ENCODE peak calls at places on chromosomes 4 and X, in six cellular contexts. P is mesendoderm, G is neuronal stem cell, H is mesenchymal stem cell, X is IMR-90, S is H1. Z is an unnamed sample.

GRCh38 chrX:115030635-115031034 is 13.2 kb upstream of the IL13RA2 start:
- DNase-seq in P (no peak), G (no peak), S (no peak), X (no peak), H (no peak), Z (no peak)

GRCh38 chr4:24594887-24595286 is 10.5 kb upstream of the DHX15 start:
- DNase-seq in S (no peak), G (no peak), X (peak; percentile 74), P (no peak), H (no peak), Z (no peak)

GRCh38 chrX:65035451-65035779 is 59.2 kb upstream of the ZC4H2 start:
- DNase-seq in P (no peak), H (no peak), X (peak; percentile 21), S (peak; percentile 0), G (no peak), Z (no peak)

GRCh38 chr4:41044165-41044564 is 170.2 kb downstream of the APBB2 start:
- DNase-seq in X (no peak), S (no peak), G (no peak), P (no peak), H (no peak), Z (no peak)

GRCh38 chrX:37361596-37361995 is 12.4 kb downstream of the PRRG1 start:
- DNase-seq in X (peak; percentile 14), S (no peak), H (peak; percentile 11), G (no peak), P (no peak), Z (no peak)

GRCh38 chr4:76459291-76459723 is 24.3 kb downstream of the SHROOM3 start:
- DNase-seq in S (peak; percentile 88), P (peak; percentile 99), X (peak; percentile 22), H (peak; percentile 71), G (peak; percentile 97), Z (peak; percentile 80)

GRCh38 chr4:6476893-6477292 is 4.5 kb upstream of the PPP2R2C start:
- DNase-seq in S (no peak), X (no peak), G (no peak), P (no peak), H (no peak), Z (peak; percentile 15)

GRCh38 chrX:79268788-79269187 is 98.3 kb downstream of the ITM2A start:
- DNase-seq in P (no peak), S (no peak), X (no peak), H (no peak), G (no peak), Z (no peak)

GRCh38 chr4:38949416-38950051 is 81.9 kb downstream of the FAM114A1 start:
- DNase-seq in H (peak; percentile 58), G (no peak), P (peak; percentile 18), X (peak; percentile 70), S (no peak), Z (no peak)

GRCh38 chr4:78480286-78480685 is 71.3 kb upstream of the ANXA3 start:
- DNase-seq in X (no peak), H (no peak), G (no peak), P (no peak), S (no peak), Z (no peak)

GRCh38 chrX:28058906-28059305 is 77.7 kb upstream of the DCAF8L1 start:
- DNase-seq in H (peak; percentile 10), X (peak; percentile 26), S (no peak), P (no peak), G (no peak), Z (no peak)

GRCh38 chrX:23317799-23318724 is 16.6 kb upstream of the PTCHD1 start:
- DNase-seq in P (peak; percentile 59), X (no peak), S (no peak), G (no peak), H (no peak), Z (peak; percentile 80)

GRCh38 chrX:56978172-56978571 is 17.2 kb downstream of the SPIN3 start:
- DNase-seq in X (peak; percentile 44), S (no peak), G (no peak), P (peak; percentile 62), H (peak; percentile 30), Z (peak; percentile 35)

DNA sequence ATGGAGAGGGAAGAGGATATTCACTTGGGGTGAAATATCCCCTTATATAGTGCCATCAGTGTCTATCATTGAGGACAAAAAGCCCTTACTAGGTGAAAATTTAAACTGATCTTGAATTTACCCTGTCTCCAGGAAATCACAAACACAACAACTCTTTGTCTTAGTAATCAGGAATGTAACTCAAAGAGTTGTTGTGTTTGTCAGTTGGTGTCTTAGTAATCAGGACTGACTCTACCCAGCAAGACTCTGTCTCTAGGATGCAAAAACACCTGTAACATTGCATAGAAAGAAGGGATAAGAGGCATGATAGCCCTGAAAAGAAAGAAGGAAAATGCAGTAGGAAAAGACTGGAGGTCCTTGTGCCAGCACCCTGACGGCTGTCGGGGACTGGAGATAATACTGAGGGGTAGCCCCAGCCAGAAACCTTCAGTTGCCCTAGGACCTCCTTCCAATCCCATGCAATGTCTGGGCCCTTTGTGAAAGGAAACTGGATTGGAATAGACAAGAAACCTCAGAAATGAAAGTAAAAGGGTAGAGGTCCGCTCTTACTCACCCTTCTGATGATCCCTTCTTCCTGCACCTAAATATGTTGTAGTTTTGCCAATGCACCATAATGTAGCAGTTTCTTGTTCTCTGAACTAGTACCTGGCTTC is 45.3 kb downstream of the HMGB2 start:
- DNase-seq in S (no peak), P (no peak), X (no peak), H (peak; percentile 13), G (no peak), Z (no peak)
- H2BK15ac ChIP-seq in S (no peak overlapping the region), P (no peak overlapping the region), X (no peak overlapping the region), H (no peak overlapping the region), G (no peak overlapping the region), Z (no peak overlapping the region)

DNA sequence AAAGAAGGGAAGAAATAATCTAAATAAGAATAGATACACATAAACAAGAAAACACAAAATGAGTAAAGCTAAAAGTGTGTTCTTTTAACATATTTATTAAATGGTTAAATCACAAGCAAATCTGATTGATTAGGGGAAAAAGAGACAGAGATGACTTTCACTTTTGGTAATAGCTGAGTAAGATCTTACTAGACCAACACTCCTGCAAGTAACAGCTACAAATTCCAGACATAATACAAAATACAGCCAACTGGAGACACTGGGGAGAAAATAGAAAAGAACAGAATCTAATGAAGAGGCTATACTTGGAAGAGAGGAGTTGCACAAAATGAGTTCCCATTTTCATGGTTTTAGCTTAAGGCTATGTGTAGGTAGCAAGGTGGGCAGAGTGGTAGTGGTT is 33.6 kb downstream of the OR13H1 start:
- DNase-seq in P (no peak), H (no peak), X (no peak), S (no peak), G (no peak), Z (no peak)
- H3K4me2 ChIP-seq in P (no peak overlapping the region), H (peak overlapping the region; percentile 56), X (no peak overlapping the region), S (peak overlapping the region; percentile 73), G (no peak overlapping the region), Z (peak overlapping the region; percentile 92)

GRCh38 chrX:42680651-42681050 is 97.3 kb downstream of the PPP1R2C start:
- DNase-seq in S (peak; percentile 10), G (peak; percentile 1), P (peak; percentile 6), H (peak; percentile 16), X (no peak), Z (peak; percentile 53)
- H4K8ac ChIP-seq in S (no peak overlapping the region), G (no peak overlapping the region), P (no peak overlapping the region), H (no peak overlapping the region), X (no peak overlapping the region), Z (no peak overlapping the region)

GRCh38 chrX:20988804-20989203 is 385.4 kb upstream of the CNKSR2 start:
- DNase-seq in P (no peak), G (no peak), X (no peak), H (no peak), S (no peak), Z (no peak)

GRCh38 chrX:20988118-20988517 is 386.1 kb upstream of the CNKSR2 start:
- DNase-seq in H (peak; percentile 20), X (no peak), P (no peak), G (no peak), S (no peak), Z (no peak)

GRCh38 chrX:20989361-20989760 is 384.9 kb upstream of the CNKSR2 start:
- DNase-seq in P (no peak), H (no peak), X (no peak), G (no peak), S (no peak), Z (no peak)
- H2BK15ac ChIP-seq in P (no peak overlapping the region), H (no peak overlapping the region), X (no peak overlapping the region), G (no peak overlapping the region), S (no peak overlapping the region), Z (no peak overlapping the region)

DNA sequence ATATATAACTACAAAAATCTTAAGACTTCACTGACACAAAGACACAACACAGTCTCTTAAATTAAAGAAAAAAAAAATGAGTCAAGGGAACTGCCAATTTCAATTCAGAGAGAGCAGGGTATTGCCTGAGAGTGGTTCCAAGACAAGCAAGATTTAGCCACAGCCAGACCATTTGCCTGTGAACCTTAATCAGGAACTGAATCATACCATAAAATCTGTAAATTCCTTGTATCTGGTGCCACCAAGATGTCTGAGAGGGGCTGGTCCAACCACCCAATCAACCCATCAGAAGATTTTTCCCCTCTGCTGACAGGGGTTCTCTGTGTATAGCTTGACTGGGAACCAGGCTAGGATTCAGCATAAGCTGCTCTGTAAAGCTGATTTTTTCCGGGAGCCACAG is 159.2 kb downstream of the CPEB2 start:
- DNase-seq in H (no peak), X (no peak), P (no peak), S (no peak), G (no peak), Z (no peak)
- H3K4me2 ChIP-seq in H (no peak overlapping the region), X (no peak overlapping the region), P (no peak overlapping the region), S (no peak overlapping the region), G (no peak overlapping the region), Z (no peak overlapping the region)

GRCh38 chr4:150419939-150420338 is 162.0 kb upstream of the MAB21L2 start:
- DNase-seq in G (no peak), H (no peak), P (no peak), S (no peak), X (no peak), Z (no peak)
- H4K8ac ChIP-seq in G (no peak overlapping the region), H (no peak overlapping the region), P (no peak overlapping the region), S (no peak overlapping the region), X (no peak overlapping the region), Z (no peak overlapping the region)

GRCh38 chr4:722851-723360 is 17.3 kb downstream of the PCGF3 start:
- DNase-seq in H (no peak), X (no peak), S (no peak), G (no peak), P (no peak), Z (no peak)
- H2BK15ac ChIP-seq in H (no peak overlapping the region), X (no peak overlapping the region), S (no peak overlapping the region), G (no peak overlapping the region), P (no peak overlapping the region), Z (no peak overlapping the region)

Z was measured in H9.